ENCODE peak calls at places on chromosomes 3 and 15, in nine cellular contexts. X is tibial nerve, J is mucosa of descending colon, T is heart left ventricle, F is brain microvascular endothelial cell, Z is uterus, W is right lobe of liver, O is astrocyte of the cerebellum, R is endodermal cell. P is an unnamed sample.

GRCh38 chr15:84725001-84725491 is 9.1 kb upstream of the SEC11A start:
- DNase-seq in X (no peak), J (no peak), T (peak; percentile 35), F (peak; percentile 41), Z (no peak), W (no peak), O (no peak), R (no peak), P (no peak)

GRCh38 chr15:40695469-40695910 is 516 bp downstream of the RAD51 start:
- DNase-seq in X (no peak), J (no peak), T (no peak), F (no peak), Z (no peak), W (no peak), O (no peak), R (no peak), P (no peak)

GRCh38 chr3:13637311-13637891 is 88.5 kb downstream of the FBLN2 start:
- DNase-seq in X (no peak), J (no peak), T (no peak), F (no peak), Z (no peak), W (no peak), O (no peak), R (no peak), P (no peak)

GRCh38 chr3:135310317-135310716 is 515.3 kb downstream of the EPHB1 start:
- DNase-seq in X (no peak), J (no peak), T (no peak), F (no peak), Z (no peak), W (no peak), O (no peak), R (peak; percentile 77), P (no peak)

GRCh38 chr15:51403072-51403878 is 61.8 kb downstream of the GLDN start:
- DNase-seq in X (no peak), J (no peak), T (no peak), F (peak; percentile 60), Z (no peak), W (no peak), O (peak; percentile 26), R (peak; percentile 54), P (peak; percentile 8)

GRCh38 chr3:128322030-128323022 is 144.4 kb downstream of the DNAJB8 start:
- DNase-seq in X (peak; percentile 20), J (peak; percentile 67), T (peak; percentile 41), F (peak; percentile 39), Z (no peak), W (peak; percentile 68), O (no peak), R (peak; percentile 93), P (peak; percentile 13)

GRCh38 chr3:48082580-48083187 is 66.5 kb upstream of the MAP4 start:
- DNase-seq in X (no peak), J (no peak), T (no peak), F (no peak), Z (no peak), W (no peak), O (no peak), R (no peak), P (no peak)

GRCh38 chr3:11390411-11391171 is 118.4 kb downstream of the ATG7 start:
- DNase-seq in X (no peak), J (no peak), T (no peak), F (no peak), Z (no peak), W (no peak), O (no peak), R (no peak), P (no peak)

GRCh38 chr15:96252148-96252547 is 78.4 kb upstream of the NR2F2 start:
- DNase-seq in X (no peak), J (no peak), T (no peak), F (no peak), Z (no peak), W (no peak), O (no peak), R (no peak), P (no peak)

DNA sequence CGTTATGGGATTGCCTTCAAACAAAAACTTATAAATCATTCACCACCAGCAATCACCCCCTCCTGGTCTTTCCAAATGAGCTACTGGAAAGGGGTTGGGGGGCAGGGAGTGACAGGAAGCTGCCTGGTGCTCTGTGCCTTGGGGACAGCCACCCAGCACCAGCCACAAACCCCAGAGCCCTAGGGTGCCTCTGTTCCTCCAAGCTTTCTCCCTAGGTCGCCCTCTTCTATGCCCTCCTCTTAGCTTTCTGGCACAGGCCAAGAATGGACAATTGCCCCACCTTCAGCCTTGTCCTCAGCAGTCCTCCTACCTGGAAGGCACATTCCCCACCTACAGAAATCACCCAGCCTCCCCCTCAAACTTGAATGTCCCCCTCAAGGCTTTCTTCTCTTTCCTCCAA is 3.3 kb downstream of the OXTR start:
- DNase-seq in X (no peak), J (no peak), T (no peak), F (no peak), Z (no peak), W (no peak), O (no peak), R (peak; percentile 30), P (no peak)
- H3K4me3 ChIP-seq in X (no peak overlapping the region), J (no peak overlapping the region), T (no peak overlapping the region), F (no peak overlapping the region), Z (no peak overlapping the region), W (no peak overlapping the region), O (peak overlapping the region; percentile 4), R (no peak overlapping the region), P (peak overlapping the region; percentile 66)

GRCh38 chr3:79765854-79766253 is 1.9 kb downstream of the ROBO1 start:
- DNase-seq in X (no peak), J (no peak), T (no peak), F (no peak), Z (no peak), W (no peak), O (no peak), R (peak; percentile 70), P (no peak)

GRCh38 chr3:79767194-79767952 is 425 bp downstream of the ROBO1 start:
- DNase-seq in X (no peak), J (no peak), T (no peak), F (peak; percentile 57), Z (no peak), W (no peak), O (peak; percentile 16), R (peak; percentile 72), P (no peak)

GRCh38 chr3:79769234-79769633 is 1.4 kb upstream of the ROBO1 start:
- DNase-seq in X (no peak), J (no peak), T (no peak), F (no peak), Z (no peak), W (no peak), O (no peak), R (peak; percentile 59), P (no peak)

GRCh38 chr3:79767953-79768282 is at the start of gene ROBO1:
- DNase-seq in X (no peak), J (no peak), T (no peak), F (peak; percentile 66), Z (no peak), W (no peak), O (no peak), R (no peak), P (no peak)

DNA sequence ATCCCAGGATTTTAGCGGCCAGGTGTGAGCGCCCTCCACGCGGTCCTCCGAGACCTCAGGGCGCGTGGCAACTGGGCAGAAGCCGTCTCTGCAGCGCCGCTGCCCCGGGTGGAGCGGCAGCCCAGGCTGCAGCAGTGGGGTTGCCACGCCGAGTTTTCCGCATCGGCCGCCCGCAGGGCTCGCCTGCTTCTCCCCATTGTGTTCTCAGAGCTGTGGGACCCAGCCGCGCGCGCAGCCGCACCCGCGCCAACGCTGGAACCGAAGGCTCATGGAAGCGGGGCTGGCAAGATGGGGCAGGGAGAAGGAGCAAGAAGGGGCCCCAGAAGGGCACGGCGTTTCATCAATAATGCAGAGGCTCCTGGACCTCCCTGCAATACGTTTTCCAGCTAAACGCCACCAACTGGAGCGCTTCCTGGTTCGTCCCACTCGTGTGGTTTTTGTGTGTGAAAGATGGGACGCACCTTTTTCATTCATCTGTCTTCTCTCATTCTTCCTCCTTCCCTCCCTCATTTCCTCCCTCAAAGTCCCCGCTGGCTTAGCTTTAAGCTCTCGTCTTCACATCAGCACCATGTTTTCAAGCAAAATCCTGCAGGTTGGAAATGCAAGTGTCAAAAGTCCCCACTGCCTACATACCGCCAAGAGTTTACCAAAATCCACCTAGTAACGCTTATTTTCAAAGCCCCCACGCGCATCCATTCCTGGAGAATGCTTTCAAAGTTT is 1.2 kb downstream of the ROBO1 start:
- DNase-seq in X (no peak), J (no peak), T (no peak), F (peak; percentile 11), Z (no peak), W (no peak), O (no peak), R (peak; percentile 66), P (no peak)
- H3K4me3 ChIP-seq in X (peak overlapping the region; percentile 38), J (no peak overlapping the region), T (no peak overlapping the region), F (peak overlapping the region; percentile 68), Z (peak overlapping the region; percentile 20), W (no peak overlapping the region), O (peak overlapping the region; percentile 64), R (peak overlapping the region; percentile 80), P (no peak overlapping the region)

DNA sequence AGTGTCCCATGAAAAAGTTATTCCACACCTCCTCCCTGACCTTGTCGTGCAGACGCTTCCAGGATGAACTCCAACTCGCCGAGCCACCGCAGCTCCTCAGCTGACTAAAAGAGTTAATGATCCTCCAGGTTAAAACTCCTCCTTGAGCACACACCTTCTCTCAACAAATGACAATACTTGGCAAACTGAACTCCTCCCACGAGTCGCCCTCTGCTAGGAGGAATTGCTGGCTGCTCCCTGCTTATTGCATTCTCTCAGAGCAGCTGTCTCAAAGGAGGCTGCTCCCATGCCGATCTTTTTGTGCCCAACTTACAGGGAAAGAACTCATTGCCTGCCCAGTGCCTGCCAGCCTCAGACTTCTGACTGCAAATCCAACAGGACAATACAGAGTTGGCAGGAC is at the start of gene ATP13A4:
- DNase-seq in X (no peak), J (peak; percentile 77), T (no peak), F (no peak), Z (no peak), W (no peak), O (no peak), R (peak; percentile 83), P (no peak)
- H3K4me3 ChIP-seq in X (no peak within 1 kb of the TSS), J (no peak within 1 kb of the TSS), T (no peak within 1 kb of the TSS), F (no peak within 1 kb of the TSS), Z (no peak within 1 kb of the TSS), W (no peak within 1 kb of the TSS), O (no peak within 1 kb of the TSS), R (no peak within 1 kb of the TSS), P (no peak within 1 kb of the TSS)

GRCh38 chr3:149828390-149828789 is 15.4 kb downstream of the RNF13 start:
- DNase-seq in X (no peak), J (no peak), T (no peak), F (no peak), Z (no peak), W (no peak), O (no peak), R (no peak), P (no peak)

GRCh38 chr3:149833241-149833640 is 20.2 kb downstream of the RNF13 start:
- DNase-seq in X (no peak), J (no peak), T (no peak), F (no peak), Z (no peak), W (no peak), O (no peak), R (no peak), P (no peak)

GRCh38 chr3:149831321-149831720 is 18.3 kb downstream of the RNF13 start:
- DNase-seq in X (no peak), J (no peak), T (no peak), F (no peak), Z (no peak), W (no peak), O (no peak), R (no peak), P (no peak)

GRCh38 chr3:149832086-149832485 is 19.1 kb downstream of the RNF13 start:
- DNase-seq in X (no peak), J (no peak), T (no peak), F (no peak), Z (no peak), W (no peak), O (no peak), R (no peak), P (no peak)

GRCh38 chr3:149830902-149831301 is 17.9 kb downstream of the RNF13 start:
- DNase-seq in X (no peak), J (no peak), T (no peak), F (no peak), Z (no peak), W (no peak), O (no peak), R (no peak), P (no peak)
- H3K4me3 ChIP-seq in X (no peak overlapping the region), J (no peak overlapping the region), T (no peak overlapping the region), F (no peak overlapping the region), Z (no peak overlapping the region), W (no peak overlapping the region), O (no peak overlapping the region), R (no peak overlapping the region), P (no peak overlapping the region)

P was measured in AG04450.